ENCODE peak calls at places on chromosome 14, in six cellular contexts. C is dorsolateral prefrontal cortex, D is GM23248, U is lower lobe of right lung, B is foreskin fibroblast, K is GM12865. A is an unnamed sample.

GRCh38 chr14:23366163-23366921 is 1.4 kb upstream of the EFS start:
- DNase-seq in C (peak), D (peak), U (peak), B (no peak), K (no peak), A (no peak)

GRCh38 chr14:61326847-61327246 is 5.5 kb downstream of the PRKCH start:
- DNase-seq in C (no peak), D (peak), U (peak), B (no peak), K (no peak), A (no peak)

GRCh38 chr14:93655078-93655750 is 133.1 kb downstream of the PRIMA1 start:
- DNase-seq in C (peak), D (peak), U (no peak), B (no peak), K (peak), A (peak)

GRCh38 chr14:105423488-105424195 is 4.0 kb downstream of the MTA1 start:
- DNase-seq in C (no peak), D (no peak), U (no peak), B (no peak), K (no peak), A (no peak)

GRCh38 chr14:90675399-90675798 is 140.8 kb downstream of the TTC7B start:
- DNase-seq in C (no peak), D (peak), U (no peak), B (peak), K (no peak), A (no peak)

GRCh38 chr14:72631401-72631800 is 262.5 kb downstream of the DPF3 start:
- DNase-seq in C (no peak), D (no peak), U (no peak), B (no peak), K (no peak), A (no peak)

GRCh38 chr14:70935135-70935534 is 27.9 kb downstream of the PCNX1 start:
- DNase-seq in C (no peak), D (no peak), U (no peak), B (no peak), K (no peak), A (no peak)

GRCh38 chr14:52080171-52080800 is 11.4 kb upstream of the NID2 start:
- DNase-seq in C (no peak), D (peak), U (no peak), B (peak), K (no peak), A (no peak)

GRCh38 chr14:103721334-103722120 is 5.9 kb downstream of the ZFYVE21 start:
- DNase-seq in C (peak), D (peak), U (no peak), B (no peak), K (no peak), A (no peak)

GRCh38 chr14:76706811-76707210 is 54.5 kb upstream of the VASH1 start:
- DNase-seq in C (no peak), D (no peak), U (no peak), B (no peak), K (no peak), A (no peak)

GRCh38 chr14:36520601-36521525 is 831 bp upstream of the NKX2-1 start:
- DNase-seq in C (no peak), D (peak), U (peak), B (peak), K (no peak), A (no peak)

GRCh38 chr14:74915826-74916225 is 7.2 kb downstream of the RPS6KL1 start:
- DNase-seq in C (no peak), D (no peak), U (no peak), B (no peak), K (no peak), A (no peak)

GRCh38 chr14:21521526-21521925 is 4.6 kb downstream of the SALL2 start:
- DNase-seq in C (no peak), D (peak), U (no peak), B (peak), K (no peak), A (no peak)

GRCh38 chr14:70358631-70359030 is 852 bp downstream of the COX16 start:
- DNase-seq in C (no peak), D (peak), U (no peak), B (no peak), K (no peak), A (no peak)

GRCh38 chr14:24481622-24482324 is 26.3 kb downstream of the CMA1 start:
- DNase-seq in C (no peak), D (peak), U (peak), B (no peak), K (peak), A (peak)

DNA sequence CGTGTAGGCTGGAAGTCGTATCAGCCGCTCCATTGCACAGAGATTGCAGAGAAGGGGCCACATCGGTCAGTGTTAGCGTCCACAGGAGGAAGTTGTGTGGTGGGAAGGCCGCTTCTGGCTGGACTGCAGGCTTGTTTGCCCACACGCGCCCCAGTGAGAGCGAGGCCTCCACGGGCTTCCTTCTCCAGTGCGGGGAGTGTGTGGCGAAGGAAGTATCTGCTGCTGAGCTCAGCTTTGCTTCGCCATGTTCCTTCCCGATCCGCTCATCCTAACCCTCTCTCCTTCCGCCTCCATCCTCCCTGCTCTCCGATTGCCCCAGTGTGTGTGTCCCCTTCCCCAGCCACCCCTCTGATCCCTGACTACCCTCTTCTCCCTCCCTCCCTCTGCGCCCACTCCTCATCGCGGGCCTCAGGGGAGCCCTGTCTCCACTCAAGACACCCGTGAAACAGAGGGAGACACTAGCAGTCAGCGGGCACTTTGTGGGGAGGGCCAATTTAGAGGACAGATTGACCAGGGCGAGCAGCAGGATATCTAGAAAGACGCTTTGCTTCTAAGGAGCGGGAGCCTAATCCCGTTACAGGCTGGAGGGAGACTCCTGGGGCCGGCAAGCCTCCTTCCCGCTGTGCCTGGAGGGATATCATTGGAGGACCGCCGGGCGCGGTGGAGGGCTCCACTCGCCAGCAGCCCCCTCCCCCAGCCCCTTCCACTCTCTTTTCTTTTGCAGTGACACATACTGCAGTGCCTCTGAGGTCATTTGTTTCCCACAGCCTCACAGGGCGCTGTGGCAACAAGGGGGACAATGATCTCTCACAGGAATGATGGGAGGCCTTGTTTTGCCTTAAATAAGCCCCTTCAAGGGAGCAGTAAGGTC is 428.8 kb downstream of the ZFP36L1 start:
- DNase-seq in C (peak), D (peak), U (peak), B (no peak), K (no peak), A (no peak)
- H3K4me3 ChIP-seq in C (no peak), D (no peak), U (no peak), B (no peak), K (no peak), A (no peak)

DNA sequence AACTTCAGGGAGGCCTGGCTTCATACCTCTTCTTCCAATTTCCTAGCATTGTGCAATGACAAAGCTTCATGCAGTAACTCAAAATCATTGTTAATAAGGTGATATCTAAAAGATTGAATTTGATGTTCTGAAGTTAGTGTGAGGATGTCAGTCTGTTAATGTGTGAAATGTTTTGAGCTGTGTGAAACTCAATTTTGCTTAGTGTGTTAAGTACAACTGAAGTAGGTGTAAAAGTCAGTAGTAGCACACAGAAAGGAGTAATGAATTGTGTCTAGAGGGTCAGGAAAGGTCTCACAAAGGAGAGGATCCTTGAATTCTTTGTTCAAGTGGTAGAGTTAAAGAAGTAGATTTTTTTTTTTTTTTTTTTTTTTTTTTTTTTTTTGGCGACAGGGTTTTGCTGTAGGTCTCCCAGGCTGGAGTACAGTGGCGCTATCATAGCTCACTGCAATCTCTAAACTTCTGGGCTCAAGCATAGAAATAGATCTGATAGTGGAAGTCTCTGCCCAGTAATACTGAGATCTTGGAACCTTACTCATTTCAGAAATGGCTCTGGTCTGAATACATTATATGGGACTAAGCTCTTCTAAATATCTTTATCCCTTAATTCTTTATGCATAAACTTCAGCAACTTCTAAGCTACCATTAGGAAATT is 63.9 kb downstream of the FUT8 start:
- DNase-seq in C (no peak), D (no peak), U (no peak), B (no peak), K (peak), A (no peak)
- H3K4me3 ChIP-seq in C (no peak), D (no peak), U (no peak), B (no peak), K (no peak), A (no peak)

DNA sequence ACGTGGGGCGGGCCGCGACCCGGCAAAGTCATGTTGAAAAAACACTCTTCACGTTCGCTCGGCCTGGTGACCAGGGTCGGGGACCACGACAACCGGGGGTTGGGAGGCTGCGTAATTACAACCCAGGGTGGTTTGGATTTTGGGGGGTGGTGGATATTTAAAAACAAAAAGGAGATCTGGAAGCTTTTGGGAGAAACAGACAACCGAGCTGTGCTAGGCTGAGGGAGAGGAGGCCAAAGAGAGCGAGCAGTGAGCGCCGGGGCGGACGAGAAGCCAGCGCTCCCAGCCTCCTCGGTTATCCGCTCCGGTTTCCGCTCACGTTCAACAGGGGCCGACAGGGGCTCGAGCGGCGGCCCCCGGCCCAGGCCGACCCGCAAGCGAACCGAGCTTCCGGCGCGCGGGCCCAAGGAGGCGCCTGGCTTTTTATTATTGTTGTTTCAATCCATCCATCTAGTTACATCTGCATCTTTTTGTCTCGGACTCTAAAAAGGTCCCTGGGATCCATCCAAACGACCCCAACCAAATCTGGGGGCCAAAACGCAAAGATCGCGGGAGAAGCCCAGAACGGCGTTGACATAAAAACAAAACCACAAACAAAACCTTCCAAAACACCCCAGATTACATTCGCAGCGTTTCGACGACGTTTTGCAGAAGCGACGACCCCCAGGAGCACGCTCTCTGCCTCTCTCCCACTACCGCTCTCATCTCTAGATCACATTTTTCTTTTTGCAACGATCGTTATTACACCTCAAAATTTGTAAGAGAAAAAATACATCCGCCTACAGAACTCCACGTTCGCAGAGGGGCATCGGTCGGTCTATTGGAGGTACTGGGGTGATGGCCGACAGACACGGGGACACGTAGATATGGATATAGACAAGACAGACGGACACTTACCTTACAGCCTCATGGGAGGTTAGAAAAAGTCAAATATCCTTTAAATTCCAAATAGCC is 740 bp downstream of the OTX2 start:
- DNase-seq in C (no peak), D (no peak), U (no peak), B (no peak), K (no peak), A (no peak)
- H3K4me3 ChIP-seq in C (no peak), D (no peak), U (no peak), B (no peak), K (no peak), A (no peak)

GRCh38 chr14:95071649-95072256 is 85.6 kb downstream of the DICER1 start:
- DNase-seq in C (no peak), D (no peak), U (no peak), B (no peak), K (no peak), A (no peak)
- H3K4me3 ChIP-seq in C (no peak), D (no peak), U (no peak), B (no peak), K (no peak), A (no peak)